ENCODE peak calls at places on chromosome 21, in ten cellular contexts. A is anterior cingulate cortex; N is aorta; F is bronchial epithelial cell; S is cardiac fibroblast; U is colonic mucosa; G is astrocyte of the spinal cord; Q is NCI-H2081; R is AG10803; B is central memory CD8-positive, alpha-beta T cell. Z is an unnamed sample.

GRCh38 chr21:24896735-24897124 is 710.6 kb downstream of the MRPL39 start:
- DNase-seq in A (no peak), N (no peak), F (no peak), S (no peak), U (no peak), G (no peak), Q (no peak), R (no peak), B (no peak), Z (no peak)

GRCh38 chr21:44438531-44439210 is 16.6 kb upstream of the LRRC3 start:
- DNase-seq in A (no peak), N (peak; percentile 51), F (no peak), S (no peak), U (no peak), G (no peak), Q (no peak), R (no peak), B (no peak), Z (no peak)

GRCh38 chr21:43211085-43212071 is 42.6 kb downstream of the CRYAA start:
- DNase-seq in A (no peak), N (no peak), F (no peak), S (peak; percentile 27), U (peak; percentile 80), G (no peak), Q (peak; percentile 2), R (no peak), B (peak; percentile 12), Z (peak; percentile 6)

GRCh38 chr21:25330266-25330665 is 277.0 kb downstream of the MRPL39 start:
- DNase-seq in A (no peak), N (no peak), F (no peak), S (peak; percentile 61), U (no peak), G (peak; percentile 66), Q (no peak), R (peak; percentile 58), B (no peak), Z (no peak)

GRCh38 chr21:17660449-17660848 is 47.7 kb upstream of the BTG3 start:
- DNase-seq in A (peak; percentile 7), N (no peak), F (peak; percentile 66), S (no peak), U (no peak), G (peak; percentile 56), Q (no peak), R (peak; percentile 58), B (no peak), Z (no peak)

GRCh38 chr21:37032877-37033471 is 26.5 kb downstream of the RIPPLY3 start:
- DNase-seq in A (peak; percentile 46), N (no peak), F (peak; percentile 78), S (peak; percentile 36), U (no peak), G (peak; percentile 61), Q (no peak), R (peak; percentile 51), B (no peak), Z (no peak)

GRCh38 chr21:36917487-36918158 is 48.8 kb downstream of the HLCS start:
- DNase-seq in A (peak; percentile 23), N (no peak), F (peak; percentile 60), S (peak; percentile 73), U (no peak), G (peak; percentile 68), Q (peak; percentile 1), R (peak; percentile 40), B (no peak), Z (peak; percentile 49)

GRCh38 chr21:45971487-45972352 is 9.8 kb upstream of the COL6A1 start:
- DNase-seq in A (no peak), N (peak; percentile 71), F (no peak), S (peak; percentile 76), U (no peak), G (peak; percentile 58), Q (no peak), R (peak; percentile 94), B (no peak), Z (no peak)

GRCh38 chr21:41966872-41967621 is 13.2 kb upstream of the C2CD2 start:
- DNase-seq in A (no peak), N (no peak), F (no peak), S (no peak), U (peak; percentile 14), G (no peak), Q (no peak), R (no peak), B (peak; percentile 8), Z (no peak)

GRCh38 chr21:42624936-42625335 is 28.5 kb upstream of the PDE9A start:
- DNase-seq in A (no peak), N (no peak), F (no peak), S (no peak), U (no peak), G (no peak), Q (no peak), R (no peak), B (no peak), Z (no peak)

GRCh38 chr21:36788116-36788515 is 89.2 kb downstream of the SIM2 start:
- DNase-seq in A (no peak), N (no peak), F (no peak), S (peak; percentile 16), U (peak; percentile 65), G (no peak), Q (no peak), R (no peak), B (no peak), Z (peak; percentile 72)

GRCh38 chr21:28554660-28555475 is 437.8 kb downstream of the LTN1 start:
- DNase-seq in A (no peak), N (no peak), F (no peak), S (peak; percentile 22), U (no peak), G (peak; percentile 67), Q (no peak), R (peak; percentile 58), B (no peak), Z (no peak)

GRCh38 chr21:45970674-45971486 is 10.7 kb upstream of the COL6A1 start:
- DNase-seq in A (no peak), N (peak; percentile 83), F (no peak), S (peak; percentile 68), U (no peak), G (no peak), Q (no peak), R (no peak), B (no peak), Z (no peak)

GRCh38 chr21:35882791-35883240 is 177.5 kb downstream of the SETD4 start:
- DNase-seq in A (no peak), N (no peak), F (no peak), S (peak; percentile 1), U (no peak), G (no peak), Q (no peak), R (peak; percentile 72), B (no peak), Z (no peak)

GRCh38 chr21:17598437-17598836 is 14.3 kb downstream of the BTG3 start:
- DNase-seq in A (no peak), N (no peak), F (no peak), S (no peak), U (no peak), G (no peak), Q (no peak), R (no peak), B (no peak), Z (no peak)

GRCh38 chr21:42983869-42984268 is 9.5 kb downstream of the PKNOX1 start:
- DNase-seq in A (no peak), N (no peak), F (no peak), S (no peak), U (no peak), G (no peak), Q (no peak), R (no peak), B (no peak), Z (no peak)

GRCh38 chr21:35156293-35156976 is 107.3 kb upstream of the RUNX1 start:
- DNase-seq in A (no peak), N (no peak), F (no peak), S (no peak), U (no peak), G (no peak), Q (no peak), R (no peak), B (no peak), Z (no peak)

GRCh38 chr21:43190544-43191340 is 21.9 kb downstream of the CRYAA start:
- DNase-seq in A (no peak), N (no peak), F (no peak), S (no peak), U (peak; percentile 14), G (no peak), Q (no peak), R (no peak), B (no peak), Z (peak; percentile 3)

GRCh38 chr21:39060485-39061099 is 122.7 kb downstream of the PSMG1 start:
- DNase-seq in A (no peak), N (no peak), F (no peak), S (no peak), U (no peak), G (no peak), Q (no peak), R (no peak), B (no peak), Z (no peak)

GRCh38 chr21:43873673-43874072 is 8.7 kb downstream of the AGPAT3 start:
- DNase-seq in A (no peak), N (no peak), F (no peak), S (no peak), U (no peak), G (no peak), Q (no peak), R (no peak), B (no peak), Z (no peak)

GRCh38 chr21:32297449-32297848 is 1.2 kb upstream of the MRAP start:
- DNase-seq in A (no peak), N (no peak), F (no peak), S (no peak), U (no peak), G (no peak), Q (no peak), R (no peak), B (no peak), Z (no peak)

GRCh38 chr21:44368711-44369446 is 15.5 kb downstream of the TRPM2 start:
- DNase-seq in A (no peak), N (peak; percentile 41), F (no peak), S (no peak), U (no peak), G (no peak), Q (no peak), R (no peak), B (no peak), Z (no peak)

GRCh38 chr21:45329261-45330074 is 41.8 kb upstream of the POFUT2 start:
- DNase-seq in A (no peak), N (no peak), F (no peak), S (no peak), U (peak; percentile 40), G (no peak), Q (no peak), R (no peak), B (no peak), Z (no peak)

GRCh38 chr21:30340714-30341573 is 3.5 kb upstream of the KRTAP27-1 start:
- DNase-seq in A (no peak), N (no peak), F (peak; percentile 56), S (peak; percentile 63), U (peak; percentile 51), G (peak; percentile 23), Q (peak; percentile 42), R (peak; percentile 20), B (no peak), Z (peak; percentile 15)

GRCh38 chr21:29297483-29298347 is 1.0 kb upstream of the BACH1 start:
- DNase-seq in A (no peak), N (no peak), F (no peak), S (no peak), U (no peak), G (no peak), Q (no peak), R (no peak), B (no peak), Z (peak; percentile 23)

GRCh38 chr21:36433011-36433709 is 46.8 kb downstream of the CLDN14 start:
- DNase-seq in A (no peak), N (no peak), F (no peak), S (no peak), U (no peak), G (no peak), Q (no peak), R (no peak), B (no peak), Z (no peak)

GRCh38 chr21:41895643-41896493 is 16.7 kb upstream of the PRDM15 start:
- DNase-seq in A (no peak), N (no peak), F (no peak), S (no peak), U (no peak), G (peak; percentile 41), Q (no peak), R (no peak), B (no peak), Z (no peak)

GRCh38 chr21:46145159-46145839 is 10.1 kb downstream of the FTCD start:
- DNase-seq in A (no peak), N (peak; percentile 46), F (no peak), S (no peak), U (no peak), G (no peak), Q (no peak), R (no peak), B (no peak), Z (no peak)